ENCODE peak calls at places on chromosome 4, in six cellular contexts. One of them, this sample, is unnamed.
A peak's percentile ranks its signal among the peaks of the same experiment; 100 is the strongest.

GRCh38 chr4:123299212-123299651 is 97.4 kb upstream of the SPRY1 start:
- DNase-seq in suprapubic skin: no peak
- DNase-seq in GM12878: no peak
- DNase-seq in ovary: no peak
- DNase-seq in transverse colon: no peak
- DNase-seq in tibial nerve: no peak
- DNase-seq in this sample: no peak

GRCh38 chr4:152894673-152895072 is 41.5 kb upstream of the FHDC1 start:
- DNase-seq in suprapubic skin: no peak
- DNase-seq in GM12878: no peak
- DNase-seq in ovary: no peak
- DNase-seq in transverse colon: no peak
- DNase-seq in tibial nerve: no peak
- DNase-seq in this sample: no peak

GRCh38 chr4:26141916-26142638 is 178.7 kb upstream of the RBPJ start:
- DNase-seq in suprapubic skin: no peak
- DNase-seq in GM12878: no peak
- DNase-seq in ovary: no peak
- DNase-seq in transverse colon: peak; percentile 54
- DNase-seq in tibial nerve: peak; percentile 25
- DNase-seq in this sample: peak; percentile 90

GRCh38 chr4:46390353-46391058 is 578 bp upstream of the GABRA2 start:
- DNase-seq in suprapubic skin: no peak
- DNase-seq in GM12878: no peak
- DNase-seq in ovary: no peak
- DNase-seq in transverse colon: no peak
- DNase-seq in tibial nerve: no peak
- DNase-seq in this sample: no peak

GRCh38 chr4:100041646-100042045 is 91.6 kb upstream of the H2AZ1 start:
- DNase-seq in suprapubic skin: no peak
- DNase-seq in GM12878: no peak
- DNase-seq in ovary: no peak
- DNase-seq in transverse colon: no peak
- DNase-seq in tibial nerve: no peak
- DNase-seq in this sample: no peak

GRCh38 chr4:105472871-105473339 is 957 bp downstream of the PPA2 start:
- DNase-seq in suprapubic skin: no peak
- DNase-seq in GM12878: peak; percentile 44
- DNase-seq in ovary: no peak
- DNase-seq in transverse colon: no peak
- DNase-seq in tibial nerve: no peak
- DNase-seq in this sample: no peak

GRCh38 chr4:1344696-1345095 is 2.3 kb upstream of the UVSSA start:
- DNase-seq in suprapubic skin: no peak
- DNase-seq in GM12878: no peak
- DNase-seq in ovary: no peak
- DNase-seq in transverse colon: no peak
- DNase-seq in tibial nerve: no peak
- DNase-seq in this sample: no peak

GRCh38 chr4:181293541-181293940 is 949.7 kb upstream of the TENM3 start:
- DNase-seq in suprapubic skin: no peak
- DNase-seq in GM12878: no peak
- DNase-seq in ovary: no peak
- DNase-seq in transverse colon: no peak
- DNase-seq in tibial nerve: no peak
- DNase-seq in this sample: no peak

GRCh38 chr4:109243871-109244270 is 58.6 kb downstream of the COL25A1 start:
- DNase-seq in suprapubic skin: no peak
- DNase-seq in GM12878: no peak
- DNase-seq in ovary: no peak
- DNase-seq in transverse colon: no peak
- DNase-seq in tibial nerve: no peak
- DNase-seq in this sample: no peak

GRCh38 chr4:166895771-166896170 is 338.5 kb downstream of the SPOCK3 start:
- DNase-seq in suprapubic skin: no peak
- DNase-seq in GM12878: no peak
- DNase-seq in ovary: no peak
- DNase-seq in transverse colon: no peak
- DNase-seq in tibial nerve: no peak
- DNase-seq in this sample: no peak

GRCh38 chr4:77734928-77735327 is 84.2 kb downstream of the CNOT6L start:
- DNase-seq in suprapubic skin: no peak
- DNase-seq in GM12878: peak; percentile 52
- DNase-seq in ovary: no peak
- DNase-seq in transverse colon: peak; percentile 10
- DNase-seq in tibial nerve: no peak
- DNase-seq in this sample: no peak

GRCh38 chr4:10690185-10690907 is 5.8 kb upstream of the CLNK start:
- DNase-seq in suprapubic skin: no peak
- DNase-seq in GM12878: no peak
- DNase-seq in ovary: no peak
- DNase-seq in transverse colon: no peak
- DNase-seq in tibial nerve: no peak
- DNase-seq in this sample: no peak

GRCh38 chr4:67106846-67107467 is 438.3 kb downstream of the CENPC start:
- DNase-seq in suprapubic skin: no peak
- DNase-seq in GM12878: no peak
- DNase-seq in ovary: no peak
- DNase-seq in transverse colon: no peak
- DNase-seq in tibial nerve: no peak
- DNase-seq in this sample: no peak

GRCh38 chr4:73843369-73843768 is 6.9 kb downstream of the CXCL6 start:
- DNase-seq in suprapubic skin: no peak
- DNase-seq in GM12878: no peak
- DNase-seq in ovary: no peak
- DNase-seq in transverse colon: no peak
- DNase-seq in tibial nerve: no peak
- DNase-seq in this sample: no peak

GRCh38 chr4:75895744-75896314 is 6.4 kb downstream of the PPEF2 start:
- DNase-seq in suprapubic skin: no peak
- DNase-seq in GM12878: no peak
- DNase-seq in ovary: no peak
- DNase-seq in transverse colon: no peak
- DNase-seq in tibial nerve: no peak
- DNase-seq in this sample: no peak

GRCh38 chr4:186534056-186534455 is 21.3 kb downstream of the MTNR1A start:
- DNase-seq in suprapubic skin: no peak
- DNase-seq in GM12878: no peak
- DNase-seq in ovary: no peak
- DNase-seq in transverse colon: no peak
- DNase-seq in tibial nerve: no peak
- DNase-seq in this sample: no peak

GRCh38 chr4:140851032-140851636 is 94.9 kb upstream of the TBC1D9 start:
- DNase-seq in suprapubic skin: no peak
- DNase-seq in GM12878: peak; percentile 33
- DNase-seq in ovary: peak; percentile 61
- DNase-seq in transverse colon: peak; percentile 42
- DNase-seq in tibial nerve: no peak
- DNase-seq in this sample: no peak

GRCh38 chr4:83213640-83214039 is 71.0 kb downstream of the COQ2 start:
- DNase-seq in suprapubic skin: no peak
- DNase-seq in GM12878: no peak
- DNase-seq in ovary: no peak
- DNase-seq in transverse colon: no peak
- DNase-seq in tibial nerve: no peak
- DNase-seq in this sample: no peak

GRCh38 chr4:101020956-101021355 is 326.4 kb downstream of the PPP3CA start:
- DNase-seq in suprapubic skin: no peak
- DNase-seq in GM12878: peak; percentile 53
- DNase-seq in ovary: no peak
- DNase-seq in transverse colon: no peak
- DNase-seq in tibial nerve: no peak
- DNase-seq in this sample: no peak

GRCh38 chr4:15007201-15007600 is 4.9 kb downstream of the CPEB2 start:
- DNase-seq in suprapubic skin: no peak
- DNase-seq in GM12878: no peak
- DNase-seq in ovary: no peak
- DNase-seq in transverse colon: no peak
- DNase-seq in tibial nerve: no peak
- DNase-seq in this sample: no peak

DNA sequence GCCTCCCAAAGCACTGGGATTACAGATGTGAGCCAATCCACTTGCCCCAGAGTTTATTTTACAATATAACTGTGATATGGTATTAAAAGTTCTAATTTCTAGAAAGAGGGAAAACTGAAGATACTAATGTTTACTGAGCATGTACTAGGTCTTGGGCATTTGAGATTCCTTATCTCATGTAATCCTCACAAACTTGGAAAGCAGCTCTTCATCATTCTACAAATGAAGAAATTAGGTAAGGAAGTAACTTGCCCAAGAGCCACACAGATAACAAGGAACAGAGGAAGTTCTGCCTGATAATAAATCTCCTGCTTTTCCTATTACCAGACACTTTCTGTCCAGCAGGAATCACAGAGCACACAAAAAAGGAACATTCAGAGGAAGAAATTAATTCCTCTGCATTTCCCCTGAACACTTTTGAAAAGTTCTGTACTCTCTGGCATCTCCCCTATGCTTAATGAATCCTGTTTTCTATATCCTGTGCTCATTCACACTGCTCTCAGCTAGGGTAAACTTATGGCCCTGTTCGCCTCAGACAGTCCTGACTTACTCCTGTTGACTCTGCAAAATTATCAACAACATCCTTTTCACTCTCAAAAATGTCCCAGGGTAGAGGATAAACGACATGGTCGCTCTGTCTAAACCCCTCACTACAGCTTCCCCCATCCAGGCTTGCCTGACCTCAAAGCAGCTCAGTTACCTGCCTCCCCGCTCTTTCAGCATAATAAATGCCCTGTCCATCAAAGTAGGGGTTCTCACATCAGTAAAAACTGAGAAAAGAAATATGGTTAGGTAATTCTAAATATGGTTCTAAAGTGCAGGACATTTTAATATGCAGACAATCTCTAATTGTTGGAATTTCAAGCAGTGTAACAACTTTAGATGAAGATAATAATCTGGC is 13.7 kb downstream of the SH3RF1 start:
- DNase-seq in suprapubic skin: no peak
- DNase-seq in GM12878: no peak
- DNase-seq in ovary: no peak
- DNase-seq in transverse colon: no peak
- DNase-seq in tibial nerve: no peak
- DNase-seq in this sample: no peak
- H3K4me1 ChIP-seq in suprapubic skin: peaks cover 56% of the 10 kb centered on the region
- H3K4me1 ChIP-seq in GM12878: no peaks in the 10 kb centered on the region
- H3K4me1 ChIP-seq in ovary: peaks cover 18% of the 10 kb centered on the region
- H3K4me1 ChIP-seq in transverse colon: peaks cover 94% of the 10 kb centered on the region
- H3K4me1 ChIP-seq in tibial nerve: peaks cover 19% of the 10 kb centered on the region
- H3K4me1 ChIP-seq in this sample: no peaks in the 10 kb centered on the region

DNA sequence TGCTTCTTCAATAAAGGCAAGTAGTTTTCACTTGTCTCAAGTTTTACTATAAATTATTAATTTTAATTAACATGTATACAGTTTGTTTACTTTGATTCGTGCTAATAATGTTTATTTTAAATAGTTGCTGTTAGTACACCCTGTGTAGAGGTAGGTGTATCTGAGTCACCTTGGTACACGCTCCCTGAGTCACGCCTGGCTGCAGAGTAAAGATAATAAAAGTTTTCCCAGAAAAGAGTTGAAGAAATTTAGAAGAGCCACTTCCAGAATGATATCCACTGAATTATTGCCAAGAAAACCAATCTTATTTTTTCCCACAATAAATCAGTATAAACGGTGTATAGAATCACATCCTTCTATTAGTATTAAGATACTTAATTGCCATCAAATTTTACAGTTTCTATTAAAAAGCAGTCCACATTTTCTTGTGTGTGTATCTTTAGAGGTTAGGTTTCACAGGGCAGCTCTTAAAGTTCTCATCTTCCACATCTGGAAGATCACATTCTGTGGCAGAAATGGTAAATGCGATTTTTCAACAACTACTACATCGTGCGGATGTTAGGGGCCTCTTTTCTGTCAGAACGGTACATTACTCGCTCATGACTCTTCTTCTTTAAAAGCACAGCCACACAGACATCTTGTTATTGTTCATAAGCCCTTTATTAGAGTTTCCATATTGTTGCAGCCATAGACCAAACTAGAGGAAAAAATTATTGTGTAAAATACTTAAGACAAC is 55.4 kb downstream of the HADH start:
- DNase-seq in suprapubic skin: no peak
- DNase-seq in GM12878: no peak
- DNase-seq in ovary: no peak
- DNase-seq in transverse colon: no peak
- DNase-seq in tibial nerve: no peak
- DNase-seq in this sample: no peak
- TF ChIP-seq EP300 in suprapubic skin: no peak
- TF ChIP-seq EP300 in GM12878: no peak
- TF ChIP-seq EP300 in ovary: no peak
- TF ChIP-seq EP300 in transverse colon: no peak
- TF ChIP-seq EP300 in tibial nerve: no peak
- TF ChIP-seq EP300 in this sample: no peak

GRCh38 chr4:184461711-184462110 is 12.6 kb downstream of the IRF2 start:
- DNase-seq in suprapubic skin: no peak
- DNase-seq in GM12878: no peak
- DNase-seq in ovary: no peak
- DNase-seq in transverse colon: no peak
- DNase-seq in tibial nerve: no peak
- DNase-seq in this sample: no peak
- H3K4me1 ChIP-seq in suprapubic skin: peaks cover 25% of the 10 kb centered on the region
- H3K4me1 ChIP-seq in GM12878: peaks cover 34% of the 10 kb centered on the region
- H3K4me1 ChIP-seq in ovary: peaks cover 9% of the 10 kb centered on the region
- H3K4me1 ChIP-seq in transverse colon: peaks cover 35% of the 10 kb centered on the region
- H3K4me1 ChIP-seq in tibial nerve: peaks cover 10% of the 10 kb centered on the region
- H3K4me1 ChIP-seq in this sample: peaks cover 17% of the 10 kb centered on the region

GRCh38 chr4:128600996-128601857 is 208.3 kb upstream of the JADE1 start:
- DNase-seq in suprapubic skin: no peak
- DNase-seq in GM12878: no peak
- DNase-seq in ovary: peak; percentile 90
- DNase-seq in transverse colon: peak; percentile 65
- DNase-seq in tibial nerve: peak; percentile 25
- DNase-seq in this sample: peak; percentile 86
- TF ChIP-seq EP300 in suprapubic skin: no peak
- TF ChIP-seq EP300 in GM12878: no peak
- TF ChIP-seq EP300 in ovary: no peak
- TF ChIP-seq EP300 in transverse colon: no peak
- TF ChIP-seq EP300 in tibial nerve: peak; percentile 71
- TF ChIP-seq EP300 in this sample: no peak

GRCh38 chr4:156953951-156954350 is 17.6 kb downstream of the PDGFC start:
- DNase-seq in suprapubic skin: no peak
- DNase-seq in GM12878: no peak
- DNase-seq in ovary: no peak
- DNase-seq in transverse colon: no peak
- DNase-seq in tibial nerve: no peak
- DNase-seq in this sample: no peak
- H3K4me1 ChIP-seq in suprapubic skin: peaks cover 23% of the 10 kb centered on the region
- H3K4me1 ChIP-seq in GM12878: no peaks in the 10 kb centered on the region
- H3K4me1 ChIP-seq in ovary: peaks cover 1% of the 10 kb centered on the region
- H3K4me1 ChIP-seq in transverse colon: peaks cover 41% of the 10 kb centered on the region
- H3K4me1 ChIP-seq in tibial nerve: no peaks in the 10 kb centered on the region
- H3K4me1 ChIP-seq in this sample: no peaks in the 10 kb centered on the region